ENCODE peak calls at places on chromosomes 1 and 21, in five cellular contexts. M is left ventricle myocardium inferior, I is ascending aorta, G is omental fat pad, Z is GM23338. S is an unnamed sample.

GRCh38 chr21:27681841-27682240 is 715.0 kb upstream of the ADAMTS5 start:
- DNase-seq in M (no peak), Z (no peak), G (no peak), I (no peak), S (no peak)

GRCh38 chr1:12480031-12480430 is 138.0 kb downstream of the DHRS3 start:
- DNase-seq in I (no peak), Z (no peak), M (no peak), G (no peak), S (no peak)

GRCh38 chr1:39141925-39142324 is 62.6 kb upstream of the MACF1 start:
- DNase-seq in Z (peak; percentile 90), G (no peak), M (no peak), I (no peak), S (no peak)

GRCh38 chr1:151839457-151840409 is at the start of gene C2CD4D:
- DNase-seq in M (peak; percentile 48), Z (peak; percentile 89), I (no peak), G (no peak), S (no peak)

GRCh38 chr1:18234790-18235242 is 127.2 kb downstream of the IGSF21 start:
- DNase-seq in G (no peak), I (no peak), Z (peak; percentile 92), M (no peak), S (no peak)

GRCh38 chr21:45779226-45779625 is 135.7 kb downstream of the PCBP3 start:
- DNase-seq in I (no peak), M (no peak), Z (no peak), G (no peak), S (no peak)

GRCh38 chr1:44515416-44515815 is 110.4 kb downstream of the RNF220 start:
- DNase-seq in G (no peak), Z (no peak), M (no peak), I (no peak), S (no peak)

GRCh38 chr1:72892461-72892860 is 610.1 kb upstream of the NEGR1 start:
- DNase-seq in I (no peak), M (no peak), G (no peak), Z (no peak), S (no peak)

GRCh38 chr21:42840411-42841155 is 38.8 kb downstream of the WDR4 start:
- DNase-seq in M (peak; percentile 7), I (no peak), G (peak; percentile 7), Z (no peak), S (no peak)

GRCh38 chr1:35269190-35269988 is 880 bp downstream of the ZMYM4 start:
- DNase-seq in G (no peak), M (no peak), Z (peak; percentile 31), I (no peak), S (no peak)

GRCh38 chr1:183734600-183735036 is 70.3 kb upstream of the RGL1 start:
- DNase-seq in I (no peak), Z (peak; percentile 36), M (peak; percentile 33), G (no peak), S (no peak)

GRCh38 chr1:13965770-13966398 is 265.9 kb downstream of the PRDM2 start:
- DNase-seq in Z (peak; percentile 88), G (no peak), M (peak; percentile 43), I (no peak), S (peak; percentile 73)

GRCh38 chr21:28538987-28539622 is 453.6 kb downstream of the LTN1 start:
- DNase-seq in G (no peak), Z (no peak), M (no peak), I (no peak), S (peak; percentile 65)

DNA sequence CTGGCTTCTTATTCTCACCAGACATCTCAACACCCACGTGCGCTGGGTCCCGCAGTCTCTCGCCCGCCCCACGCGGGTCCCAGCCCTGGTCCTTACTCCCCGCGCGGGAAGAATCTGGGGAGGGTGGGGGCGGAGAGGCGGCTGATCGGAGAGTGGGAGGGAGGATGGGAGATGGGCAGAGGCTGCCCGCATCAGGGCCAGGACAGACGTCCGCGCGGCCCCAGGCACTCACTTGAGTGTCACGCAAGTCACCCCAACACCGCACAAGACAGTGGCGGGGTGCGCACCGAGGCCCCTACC is 6.1 kb upstream of the SIM2 start:
- DNase-seq in G (no peak), Z (no peak), M (no peak), I (no peak), S (no peak)
- TF ChIP-seq CTCF in G (no peak), Z (no peak), M (no peak), I (no peak), S (no peak)

GRCh38 chr1:61157420-61157987 is 75.1 kb downstream of the NFIA start:
- DNase-seq in Z (no peak), M (no peak), G (no peak), I (no peak), S (peak; percentile 96)

GRCh38 chr1:61149010-61149860 is 66.9 kb downstream of the NFIA start:
- DNase-seq in Z (no peak), G (no peak), I (no peak), M (no peak), S (no peak)

GRCh38 chr1:61156576-61157239 is 74.3 kb downstream of the NFIA start:
- DNase-seq in Z (no peak), G (no peak), M (no peak), I (no peak), S (no peak)

GRCh38 chr1:61152066-61152465 is 69.7 kb downstream of the NFIA start:
- DNase-seq in I (no peak), Z (no peak), G (no peak), M (no peak), S (no peak)

DNA sequence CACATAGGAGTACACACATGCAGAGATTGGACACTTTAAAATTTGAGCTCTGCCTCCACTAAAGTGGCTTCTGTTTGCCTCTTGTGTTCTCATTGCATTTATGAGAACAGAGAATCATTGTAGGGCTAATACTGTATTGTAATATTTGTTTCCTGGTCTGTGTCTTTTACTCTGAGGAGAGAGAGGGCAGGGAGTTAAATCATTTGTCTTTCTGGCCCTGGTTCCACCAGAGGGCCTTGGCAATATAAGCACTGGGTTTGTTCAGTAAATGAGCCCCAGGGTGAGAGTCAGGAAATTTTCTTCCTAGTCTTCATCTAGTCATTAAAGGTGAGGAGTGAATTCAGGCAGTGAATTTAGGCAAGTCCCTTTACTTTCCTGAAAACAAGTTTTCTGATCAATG is 70.3 kb downstream of the NFIA start:
- DNase-seq in Z (no peak), I (no peak), M (no peak), G (no peak), S (no peak)
- TF ChIP-seq CTCF in Z (peak; percentile 6), I (no peak), M (no peak), G (no peak), S (no peak)

DNA sequence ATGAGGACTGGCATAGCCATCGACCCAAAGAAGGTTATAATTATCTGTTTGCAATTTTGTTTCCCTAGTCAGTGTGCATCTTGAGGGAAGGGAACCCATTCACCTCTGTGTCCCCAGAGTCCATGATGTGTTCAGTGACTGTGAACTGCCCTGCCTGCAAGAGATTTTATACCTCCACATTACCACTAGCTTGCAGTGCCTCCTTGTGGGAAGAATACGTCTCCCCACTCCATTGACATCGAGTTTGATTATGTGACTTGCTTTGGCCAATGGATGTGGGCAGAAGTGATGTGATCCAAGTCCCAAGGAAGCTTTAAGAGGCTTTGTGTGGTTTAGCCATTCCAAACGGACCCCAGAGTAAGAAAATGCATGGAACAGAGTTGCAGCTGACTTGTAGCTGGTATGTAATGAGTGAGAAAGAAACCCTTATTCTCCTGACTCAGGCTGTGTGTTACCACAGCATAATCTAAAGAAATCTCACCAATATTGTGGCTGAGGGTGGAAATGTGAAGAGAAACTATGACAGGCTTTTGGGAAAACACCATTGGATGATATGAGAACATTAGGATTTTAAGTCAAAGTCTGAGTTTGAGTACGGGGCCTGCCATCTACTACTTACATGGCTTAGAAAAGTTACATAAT is 47.8 kb upstream of the NRDC start:
- DNase-seq in I (no peak), Z (peak; percentile 70), M (no peak), G (no peak), S (no peak)
- TF ChIP-seq CTCF in I (no peak), Z (peak; percentile 77), M (no peak), G (no peak), S (peak; percentile 33)

GRCh38 chr1:2311184-2312032 is 79.9 kb downstream of the MORN1 start:
- DNase-seq in I (no peak), G (no peak), M (peak; percentile 55), Z (peak; percentile 89), S (no peak)
- TF ChIP-seq CTCF in I (peak; percentile 51), G (no peak), M (peak; percentile 52), Z (peak; percentile 51), S (peak; percentile 58)

GRCh38 chr1:167119696-167120095 is 25.8 kb downstream of the STYXL2 start:
- DNase-seq in M (no peak), Z (no peak), G (no peak), I (no peak), S (no peak)

GRCh38 chr1:167122121-167122480 is 28.2 kb downstream of the STYXL2 start:
- DNase-seq in Z (no peak), G (no peak), M (no peak), I (no peak), S (no peak)

GRCh38 chr1:167122568-167122967 is 28.7 kb downstream of the STYXL2 start:
- DNase-seq in G (no peak), I (no peak), M (no peak), Z (peak; percentile 46), S (no peak)

GRCh38 chr1:167121375-167122120 is 27.7 kb downstream of the STYXL2 start:
- DNase-seq in M (no peak), G (no peak), Z (peak; percentile 73), I (no peak), S (no peak)

DNA sequence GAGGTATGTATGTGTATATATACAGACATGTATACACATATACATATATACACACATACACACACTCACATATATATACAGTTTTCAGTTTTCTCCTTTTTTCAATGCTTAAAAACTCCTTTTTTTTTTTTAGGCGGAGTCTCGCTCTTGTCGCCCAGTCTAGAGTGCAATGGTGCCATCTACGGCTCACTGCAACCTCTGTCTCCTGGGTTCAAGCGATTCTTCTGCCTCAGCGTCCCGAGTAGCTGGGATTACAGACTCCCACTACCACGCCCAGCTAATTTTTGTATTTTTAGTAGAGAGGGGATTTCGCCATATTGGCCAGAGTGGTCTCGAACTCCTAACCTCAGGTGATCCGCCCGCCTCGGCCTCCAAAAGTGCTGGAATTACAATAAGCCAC is 27.0 kb downstream of the STYXL2 start:
- DNase-seq in I (no peak), M (no peak), G (no peak), Z (no peak), S (no peak)
- TF ChIP-seq CTCF in I (no peak), M (no peak), G (no peak), Z (peak; percentile 40), S (no peak)

GRCh38 chr1:19864304-19865160 is 17.7 kb upstream of the OTUD3 start:
- DNase-seq in G (no peak), M (no peak), Z (no peak), I (no peak), S (no peak)

GRCh38 chr1:19866029-19866428 is 16.2 kb upstream of the OTUD3 start:
- DNase-seq in G (no peak), M (no peak), Z (no peak), I (no peak), S (no peak)

GRCh38 chr1:19863804-19864203 is 18.4 kb upstream of the OTUD3 start:
- DNase-seq in M (no peak), Z (no peak), I (no peak), G (no peak), S (no peak)

GRCh38 chr1:19869929-19870328 is 12.3 kb upstream of the OTUD3 start:
- DNase-seq in G (no peak), I (no peak), M (no peak), Z (no peak), S (no peak)

DNA sequence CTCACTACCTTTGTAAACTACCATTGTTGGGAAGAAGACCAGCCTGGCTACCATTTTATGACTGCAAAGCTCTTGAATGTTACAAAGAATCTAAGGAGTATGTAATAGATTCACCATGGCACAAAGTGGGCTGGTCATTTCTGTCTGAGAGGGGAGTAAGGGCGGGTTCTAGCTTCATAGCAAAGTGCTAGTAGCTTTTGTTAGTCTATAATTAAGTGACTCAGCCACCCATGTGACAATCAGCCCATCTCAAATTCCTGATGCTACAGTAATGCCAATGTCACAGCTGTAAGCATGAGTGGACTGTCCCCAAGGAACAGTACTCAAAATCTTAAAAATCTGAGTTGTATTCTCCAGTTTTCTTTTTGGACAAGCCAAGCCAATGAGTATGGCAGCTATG is 15.4 kb upstream of the OTUD3 start:
- DNase-seq in M (no peak), G (no peak), I (no peak), Z (no peak), S (no peak)
- TF ChIP-seq CTCF in M (no peak), G (no peak), I (no peak), Z (no peak), S (no peak)

S was measured in astrocyte of the cerebellum.